ENCODE peak calls at places on chromosomes 16 and 17, in ten cellular contexts. I, E, Y, Z, P, V, B, F, Q and K are unnamed samples.

GRCh38 chr16:61987474-61988012 is 48.7 kb downstream of the CDH8 start:
- DNase-seq in I (no peak), E (no peak), Y (no peak), Z (no peak), P (no peak), V (no peak), B (no peak), F (no peak), Q (no peak), K (no peak)

GRCh38 chr16:9033125-9033830 is 58.2 kb upstream of the HAPSTR1 start:
- DNase-seq in I (peak; percentile 83), E (peak; percentile 75), Y (peak; percentile 15), Z (peak; percentile 29), P (peak; percentile 51), V (no peak), B (no peak), F (no peak), Q (peak; percentile 35), K (peak; percentile 84)

GRCh38 chr16:381788-382717 is at the start of gene PGAP6:
- DNase-seq in I (no peak), E (no peak), Y (peak; percentile 66), Z (no peak), P (peak; percentile 72), V (peak; percentile 93), B (peak; percentile 83), F (peak; percentile 68), Q (no peak), K (no peak)

GRCh38 chr17:75240394-75241142 is 20.8 kb downstream of the GGA3 start:
- DNase-seq in I (peak; percentile 77), E (peak; percentile 44), Y (no peak), Z (peak; percentile 36), P (no peak), V (no peak), B (no peak), F (no peak), Q (peak; percentile 63), K (no peak)

GRCh38 chr16:4214215-4214621 is 27.7 kb downstream of the SRL start:
- DNase-seq in I (peak; percentile 52), E (peak; percentile 25), Y (no peak), Z (peak; percentile 66), P (no peak), V (no peak), B (no peak), F (no peak), Q (no peak), K (no peak)

GRCh38 chr17:21296097-21297025 is 11.8 kb downstream of the MAP2K3 start:
- DNase-seq in I (no peak), E (no peak), Y (no peak), Z (no peak), P (peak; percentile 78), V (no peak), B (no peak), F (peak; percentile 66), Q (no peak), K (no peak)

GRCh38 chr16:77387810-77388209 is 47.0 kb downstream of the ADAMTS18 start:
- DNase-seq in I (no peak), E (no peak), Y (no peak), Z (no peak), P (no peak), V (no peak), B (no peak), F (no peak), Q (no peak), K (no peak)

GRCh38 chr17:27540300-27541105 is 84.3 kb downstream of the KSR1 start:
- DNase-seq in I (peak; percentile 97), E (no peak), Y (peak; percentile 77), Z (peak; percentile 95), P (peak; percentile 85), V (peak; percentile 84), B (no peak), F (peak; percentile 76), Q (no peak), K (no peak)

GRCh38 chr17:32523017-32523680 is 36.4 kb downstream of the CDK5R1 start:
- DNase-seq in I (no peak), E (no peak), Y (no peak), Z (no peak), P (no peak), V (no peak), B (no peak), F (no peak), Q (no peak), K (no peak)

GRCh38 chr17:57948169-57948554 is 7.0 kb downstream of the CUEDC1 start:
- DNase-seq in I (no peak), E (no peak), Y (no peak), Z (no peak), P (no peak), V (no peak), B (no peak), F (no peak), Q (no peak), K (no peak)

GRCh38 chr16:66382966-66383299 is 16.4 kb downstream of the CDH5 start:
- DNase-seq in I (peak; percentile 74), E (peak; percentile 60), Y (no peak), Z (no peak), P (no peak), V (no peak), B (no peak), F (no peak), Q (no peak), K (no peak)

DNA sequence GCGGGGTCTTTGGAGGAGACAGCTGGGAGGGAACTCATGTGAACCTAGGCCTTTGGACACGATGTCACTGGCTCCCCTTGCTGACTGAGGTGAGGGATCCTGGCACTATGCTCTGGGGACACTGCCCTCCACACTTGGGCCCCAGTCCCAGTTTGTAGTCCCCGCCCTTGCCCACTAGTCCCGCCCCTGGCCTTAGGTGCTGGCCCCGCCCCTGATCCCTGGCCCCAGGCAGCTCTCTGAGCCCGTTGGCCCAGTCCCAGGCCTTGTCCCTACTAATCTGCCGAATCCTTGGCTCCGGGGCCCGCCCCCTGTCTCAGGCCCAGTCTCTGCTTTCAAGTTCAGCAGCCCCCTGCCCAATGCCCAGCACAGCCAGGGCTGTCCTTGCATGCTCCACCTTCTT is 61.0 kb downstream of the SMPD3 start:
- DNase-seq in I (no peak), E (no peak), Y (no peak), Z (no peak), P (no peak), V (no peak), B (no peak), F (no peak), Q (no peak), K (no peak)
- H3K4me1 ChIP-seq in I (no peaks in the 10 kb centered on the region), E (peaks cover 53% of the 10 kb centered on the region), Y (no peaks in the 10 kb centered on the region), Z (no peaks in the 10 kb centered on the region), P (no peaks in the 10 kb centered on the region), V (peaks cover 11% of the 10 kb centered on the region), B (no peaks in the 10 kb centered on the region), F (no peaks in the 10 kb centered on the region), Q (peaks cover 22% of the 10 kb centered on the region), K (peaks cover 5% of the 10 kb centered on the region)

DNA sequence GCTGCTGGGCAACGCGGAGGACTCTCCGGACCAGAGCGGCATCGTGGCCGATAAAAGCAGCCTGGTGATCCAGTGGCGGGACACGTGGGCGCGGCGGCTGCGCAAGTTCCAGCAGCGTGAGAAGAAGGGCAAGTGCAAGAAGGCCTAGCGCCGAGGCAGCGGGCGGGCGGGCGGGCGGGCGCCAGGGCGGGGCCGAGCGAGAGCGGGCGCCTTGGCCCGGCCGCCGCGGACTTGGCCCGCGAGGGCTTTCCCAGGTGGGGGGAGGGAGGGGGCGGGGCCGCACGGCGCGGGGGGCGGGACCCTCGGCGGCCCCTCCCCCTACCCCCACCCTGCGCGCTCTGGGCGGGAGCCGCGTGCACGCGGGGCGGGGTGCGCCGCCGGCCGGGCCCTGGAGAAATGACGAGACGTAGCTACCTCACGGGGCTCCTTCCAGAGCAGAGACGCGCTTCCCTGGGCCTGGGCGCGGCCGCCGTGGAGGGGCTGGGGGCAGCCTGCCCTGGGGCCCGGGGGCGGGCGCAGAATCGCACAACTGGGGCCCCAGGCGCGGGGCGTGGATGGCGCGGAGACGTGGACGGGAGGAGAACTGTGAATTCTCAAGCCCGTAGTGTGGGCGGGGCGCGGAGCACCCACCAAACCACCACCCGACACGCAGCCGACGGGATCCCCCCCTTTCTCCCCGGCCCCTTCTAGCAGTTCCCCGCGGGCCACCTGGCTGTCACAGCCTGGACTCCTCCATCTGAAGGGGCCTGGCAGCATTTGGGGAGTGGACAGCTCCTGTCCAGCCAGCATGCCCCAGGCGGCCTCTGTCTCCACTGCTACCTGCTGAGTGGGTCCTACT is 218.7 kb downstream of the NTN1 start:
- DNase-seq in I (peak; percentile 50), E (no peak), Y (peak; percentile 64), Z (peak; percentile 84), P (peak; percentile 86), V (peak; percentile 90), B (peak; percentile 77), F (peak; percentile 82), Q (peak; percentile 46), K (no peak)
- H3K4me1 ChIP-seq in I (peaks cover 14% of the 10 kb centered on the region), E (peaks cover 31% of the 10 kb centered on the region), Y (no peaks in the 10 kb centered on the region), Z (peaks cover 21% of the 10 kb centered on the region), P (peaks cover 10% of the 10 kb centered on the region), V (peaks cover 29% of the 10 kb centered on the region), B (peaks cover 15% of the 10 kb centered on the region), F (peaks cover 60% of the 10 kb centered on the region), Q (peaks cover 20% of the 10 kb centered on the region), K (peaks cover 14% of the 10 kb centered on the region)

DNA sequence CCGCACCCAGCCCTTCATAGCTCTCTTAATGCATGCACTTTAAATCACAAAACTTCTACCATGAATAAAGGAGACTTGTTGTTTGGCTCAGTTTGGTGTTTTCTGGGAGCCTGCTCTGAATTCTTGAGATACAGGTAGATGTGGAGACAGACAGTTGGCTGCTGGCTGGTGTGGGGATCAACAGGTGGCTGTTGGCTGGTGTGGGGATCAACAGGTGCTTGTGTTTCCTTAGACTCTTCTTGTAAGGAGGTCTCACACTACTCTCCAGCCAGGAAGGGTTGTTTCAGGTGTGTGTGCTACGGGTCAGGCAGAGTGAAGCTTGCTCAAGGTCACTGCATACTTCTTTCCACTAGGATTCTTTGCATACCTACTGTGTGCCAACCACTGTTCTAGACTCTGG is 265.9 kb downstream of the HS3ST4 start:
- DNase-seq in I (no peak), E (no peak), Y (no peak), Z (no peak), P (no peak), V (no peak), B (no peak), F (no peak), Q (no peak), K (no peak)
- H3K4me1 ChIP-seq in I (no peaks in the 10 kb centered on the region), E (no peaks in the 10 kb centered on the region), Y (no peaks in the 10 kb centered on the region), Z (no peaks in the 10 kb centered on the region), P (no peaks in the 10 kb centered on the region), V (no peaks in the 10 kb centered on the region), B (no peaks in the 10 kb centered on the region), F (no peaks in the 10 kb centered on the region), Q (no peaks in the 10 kb centered on the region), K (no peaks in the 10 kb centered on the region)

GRCh38 chr17:351436-351713 is 1.2 kb downstream of the RPH3AL start:
- DNase-seq in I (peak; percentile 29), E (no peak), Y (no peak), Z (no peak), P (no peak), V (no peak), B (no peak), F (no peak), Q (no peak), K (no peak)

GRCh38 chr17:353213-353837 is 718 bp upstream of the RPH3AL start:
- DNase-seq in I (peak; percentile 40), E (no peak), Y (peak; percentile 41), Z (no peak), P (no peak), V (no peak), B (no peak), F (no peak), Q (no peak), K (no peak)

GRCh38 chr17:352421-353212 is at the start of gene RPH3AL:
- DNase-seq in I (peak; percentile 99), E (peak; percentile 18), Y (no peak), Z (peak; percentile 74), P (peak; percentile 79), V (no peak), B (no peak), F (no peak), Q (peak; percentile 48), K (no peak)

GRCh38 chr17:350706-351435 is 1.7 kb downstream of the RPH3AL start:
- DNase-seq in I (peak; percentile 96), E (no peak), Y (peak; percentile 87), Z (peak; percentile 93), P (peak; percentile 94), V (peak; percentile 84), B (no peak), F (peak; percentile 83), Q (no peak), K (no peak)

GRCh38 chr17:351875-352420 is 659 bp downstream of the RPH3AL start:
- DNase-seq in I (peak; percentile 57), E (no peak), Y (no peak), Z (no peak), P (no peak), V (peak; percentile 63), B (no peak), F (no peak), Q (no peak), K (no peak)
- H3K4me1 ChIP-seq in I (peaks cover 72% of the 10 kb centered on the region), E (peaks cover 7% of the 10 kb centered on the region), Y (no peaks in the 10 kb centered on the region), Z (peaks cover 68% of the 10 kb centered on the region), P (peaks cover 14% of the 10 kb centered on the region), V (peaks cover 62% of the 10 kb centered on the region), B (no peaks in the 10 kb centered on the region), F (peaks cover 64% of the 10 kb centered on the region), Q (peaks cover 19% of the 10 kb centered on the region), K (peaks cover 2% of the 10 kb centered on the region)